ENCODE peak calls at places on chromosome 4, in six cellular contexts. V is thyroid gland, R is GM12864, H is pancreas, D is adrenal gland, E is bronchial epithelial cell. U is an unnamed sample.

GRCh38 chr4:180721356-180721755 is 1521.8 kb upstream of the TENM3 start:
- DNase-seq in D (no peak), V (no peak), R (no peak), E (no peak), H (no peak), U (no peak)

GRCh38 chr4:123478859-123479345 is 82.3 kb downstream of the SPRY1 start:
- DNase-seq in V (peak), R (no peak), D (no peak), H (peak), E (peak), U (no peak)

GRCh38 chr4:138925495-138925894 is 90.1 kb upstream of the NOCT start:
- DNase-seq in H (no peak), V (no peak), R (no peak), E (no peak), D (no peak), U (no peak)

GRCh38 chr4:1321946-1322650 is 24.9 kb upstream of the UVSSA start:
- DNase-seq in V (no peak), D (no peak), E (no peak), H (no peak), R (no peak), U (no peak)

GRCh38 chr4:177596035-177596434 is 153.8 kb upstream of the AGA start:
- DNase-seq in H (peak), V (no peak), D (peak), E (peak), R (no peak), U (no peak)

GRCh38 chr4:19329631-19330030 is 922.1 kb upstream of the SLIT2 start:
- DNase-seq in D (no peak), E (peak), V (no peak), R (no peak), H (no peak), U (no peak)

GRCh38 chr4:185036019-185036418 is 17.7 kb downstream of the HELT start:
- DNase-seq in V (no peak), E (no peak), D (no peak), H (no peak), R (no peak), U (no peak)

GRCh38 chr4:103207673-103208072 is 9.5 kb upstream of the CENPE start:
- DNase-seq in R (no peak), D (no peak), V (no peak), E (peak), H (no peak), U (no peak)

GRCh38 chr4:8414377-8414776 is 26.1 kb downstream of the ACOX3 start:
- DNase-seq in D (no peak), R (no peak), E (no peak), V (no peak), H (no peak), U (no peak)

GRCh38 chr4:117400039-117400835 is 314.9 kb upstream of the TRAM1L1 start:
- DNase-seq in V (no peak), D (no peak), H (no peak), R (no peak), E (peak), U (no peak)

GRCh38 chr4:156336516-156336915 is 382.9 kb upstream of the CTSO start:
- DNase-seq in D (no peak), H (no peak), E (peak), V (no peak), R (no peak), U (no peak)

GRCh38 chr4:29708473-29708872 is 1011.7 kb upstream of the PCDH7 start:
- DNase-seq in V (no peak), R (no peak), E (peak), H (no peak), D (no peak), U (no peak)

GRCh38 chr4:17077105-17077504 is 178.7 kb upstream of the LDB2 start:
- DNase-seq in H (no peak), R (no peak), D (no peak), E (no peak), V (no peak), U (no peak)

GRCh38 chr4:159946983-159947645 is 844.2 kb downstream of the RAPGEF2 start:
- DNase-seq in D (no peak), V (no peak), E (peak), R (peak), H (no peak), U (peak)

GRCh38 chr4:103150677-103151076 is 47.5 kb downstream of the CENPE start:
- DNase-seq in H (no peak), D (no peak), R (no peak), V (no peak), E (peak), U (peak)

GRCh38 chr4:122117743-122118142 is 34.4 kb upstream of the BLTP1 start:
- DNase-seq in V (no peak), H (no peak), R (no peak), E (peak), D (no peak), U (no peak)

GRCh38 chr4:92461732-92462131 is 158.0 kb downstream of the GRID2 start:
- DNase-seq in E (no peak), H (no peak), D (no peak), V (no peak), R (no peak), U (no peak)

GRCh38 chr4:92455329-92455839 is 151.6 kb downstream of the GRID2 start:
- DNase-seq in R (no peak), E (no peak), V (no peak), H (no peak), D (no peak), U (no peak)

GRCh38 chr4:92450694-92451093 is 146.9 kb downstream of the GRID2 start:
- DNase-seq in R (no peak), V (no peak), E (no peak), H (no peak), D (no peak), U (no peak)

GRCh38 chr4:92451792-92452191 is 148.0 kb downstream of the GRID2 start:
- DNase-seq in R (no peak), E (peak), D (no peak), V (no peak), H (no peak), U (no peak)

DNA sequence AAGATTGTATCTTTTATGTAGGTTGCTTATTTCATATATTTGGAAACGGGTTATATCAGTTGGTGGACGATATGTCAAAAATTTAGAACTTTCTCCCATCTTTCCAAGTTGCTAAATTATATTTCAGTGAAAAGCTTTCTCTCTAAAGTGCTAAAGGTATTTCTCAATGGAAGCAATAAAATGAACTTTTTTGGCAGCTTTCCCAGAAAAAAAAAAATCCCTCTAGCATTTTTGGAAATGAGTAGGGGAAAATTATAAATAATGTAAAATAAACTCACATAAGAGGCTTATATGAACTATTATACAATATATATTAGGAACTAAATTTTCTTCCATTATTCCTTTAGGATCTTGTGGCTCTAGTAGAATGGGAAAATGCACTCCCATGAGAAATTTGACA is 152.2 kb downstream of the GRID2 start:
- DNase-seq in D (no peak), V (no peak), H (no peak), R (no peak), E (no peak), U (no peak)
- H3K4me3 ChIP-seq in D (no peak), V (no peak), H (no peak), R (no peak), E (no peak), U (no peak)

DNA sequence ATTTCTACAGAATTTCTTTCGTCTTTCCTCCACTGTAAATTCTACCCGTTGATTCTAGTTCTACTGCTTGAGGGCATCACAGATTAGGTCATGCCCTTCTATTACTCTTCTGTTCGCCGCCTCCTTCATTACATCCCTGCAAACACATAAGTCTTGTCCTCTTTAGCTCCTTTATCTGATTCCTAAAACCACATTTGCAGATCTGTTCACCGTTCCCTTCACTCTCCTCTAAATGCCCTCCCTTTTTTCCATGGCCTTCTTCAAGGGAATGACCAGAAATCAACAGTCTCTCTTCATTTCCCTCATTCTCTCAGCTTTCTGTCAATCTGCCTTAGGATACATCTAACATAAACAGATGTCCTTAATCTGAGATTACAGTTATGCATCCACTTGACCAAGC is 43.1 kb downstream of the BTC start:
- DNase-seq in E (no peak), V (no peak), D (no peak), H (no peak), R (no peak), U (no peak)
- TF ChIP-seq CTCF in E (no peak), V (no peak), D (no peak), H (no peak), R (no peak), U (no peak)

GRCh38 chr4:94567811-94568210 is 116.1 kb downstream of the PDLIM5 start:
- DNase-seq in D (no peak), R (no peak), V (no peak), E (no peak), H (no peak), U (no peak)
- H3K4me3 ChIP-seq in D (no peak), R (no peak), V (no peak), E (no peak), H (no peak), U (no peak)

GRCh38 chr4:7007944-7008343 is 35.2 kb upstream of the TADA2B start:
- DNase-seq in R (no peak), D (no peak), V (no peak), E (no peak), H (no peak), U (peak)
- TF ChIP-seq CTCF in R (no peak), D (no peak), V (no peak), E (no peak), H (no peak), U (no peak)

U was measured in LNCaP clone FGC.